ENCODE peak calls at places on chromosomes 12 and 14, in eight cellular contexts. C, F, D, K, M, T, N and J are unnamed samples.

GRCh38 chr14:88868558-88869159 is 44.2 kb downstream of the TTC8 start:
- DNase-seq in C (no peak), F (no peak), D (peak), K (no peak), M (peak), T (no peak), N (peak), J (no peak)

GRCh38 chr12:76329163-76329562 is 19.1 kb downstream of the BBS10 start:
- DNase-seq in C (no peak), F (no peak), D (peak), K (no peak), M (peak), T (no peak), N (peak), J (no peak)

GRCh38 chr12:111417784-111418593 is 12.3 kb downstream of the SH2B3 start:
- DNase-seq in C (no peak), F (no peak), D (no peak), K (no peak), M (no peak), T (no peak), N (no peak), J (no peak)

GRCh38 chr14:51996148-51996746 is 6.9 kb downstream of the RTRAF start:
- DNase-seq in C (no peak), F (no peak), D (peak), K (no peak), M (peak), T (no peak), N (peak), J (no peak)

GRCh38 chr12:49550853-49551252 is 12.0 kb downstream of the KCNH3 start:
- DNase-seq in C (no peak), F (peak), D (no peak), K (no peak), M (no peak), T (no peak), N (no peak), J (no peak)

GRCh38 chr12:132717531-132718387 is 7.1 kb downstream of the PGAM5 start:
- DNase-seq in C (no peak), F (peak), D (no peak), K (no peak), M (no peak), T (no peak), N (no peak), J (no peak)

GRCh38 chr14:67492538-67492937 is 4.0 kb upstream of the TMEM229B start:
- DNase-seq in C (no peak), F (no peak), D (no peak), K (no peak), M (no peak), T (no peak), N (no peak), J (no peak)

GRCh38 chr12:49689785-49690184 is 17.4 kb downstream of the FMNL3 start:
- DNase-seq in C (no peak), F (no peak), D (no peak), K (no peak), M (no peak), T (no peak), N (no peak), J (no peak)

GRCh38 chr14:100775831-100776591 is 49.3 kb downstream of the DLK1 start:
- DNase-seq in C (no peak), F (no peak), D (no peak), K (peak), M (no peak), T (no peak), N (peak), J (no peak)

GRCh38 chr12:50708619-50709018 is 55.3 kb upstream of the ATF1 start:
- DNase-seq in C (no peak), F (no peak), D (no peak), K (no peak), M (no peak), T (no peak), N (no peak), J (no peak)

GRCh38 chr14:59356783-59357182 is 108.4 kb downstream of the GPR135 start:
- DNase-seq in C (no peak), F (no peak), D (no peak), K (no peak), M (no peak), T (no peak), N (no peak), J (no peak)

GRCh38 chr14:88749139-88749538 is 43.6 kb downstream of the EML5 start:
- DNase-seq in C (no peak), F (no peak), D (no peak), K (no peak), M (no peak), T (no peak), N (peak), J (no peak)

DNA sequence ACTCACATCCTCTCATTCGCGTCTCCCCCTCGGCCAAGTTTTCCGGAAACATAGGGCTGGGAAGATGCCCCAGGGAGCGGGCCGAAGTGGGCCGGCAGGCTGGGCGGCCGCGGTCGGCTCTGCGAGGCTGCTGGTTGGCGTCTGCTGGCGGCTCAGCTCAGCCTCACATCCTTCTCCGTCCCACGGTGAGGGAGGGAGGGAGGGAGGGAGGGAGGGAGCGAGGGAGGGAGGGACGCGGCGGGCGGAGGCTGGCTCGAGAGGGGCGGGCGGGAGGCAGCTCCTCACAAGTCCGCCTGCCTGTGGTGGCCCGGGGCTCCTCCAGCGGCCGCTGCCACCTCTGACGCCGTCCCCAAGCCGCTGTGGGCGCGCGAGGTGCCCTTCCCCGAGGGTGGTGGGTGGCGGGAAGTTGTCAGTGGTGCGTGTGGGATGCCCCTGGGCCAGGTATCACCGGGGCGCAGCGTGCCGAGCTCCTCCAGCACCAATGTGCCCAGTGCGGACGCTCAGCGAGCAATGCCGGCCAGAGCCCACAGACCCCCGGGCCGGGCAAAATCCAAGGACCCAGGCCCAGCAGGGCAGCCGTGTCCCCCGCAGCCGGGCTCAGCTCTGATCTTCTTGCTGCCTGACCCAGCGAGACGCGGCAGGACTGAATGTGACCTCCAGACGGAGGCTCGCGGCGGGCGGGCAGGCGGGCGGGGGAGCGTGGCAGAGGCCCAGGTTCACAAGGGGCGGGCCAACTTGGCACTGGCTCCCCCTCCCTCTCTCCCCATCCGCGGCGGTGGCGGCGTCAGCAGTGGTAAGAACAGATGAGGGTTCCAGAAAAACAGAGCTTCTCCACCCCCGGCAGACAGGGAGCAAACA is 94.0 kb downstream of the RFLNA start:
- DNase-seq in C (peak), F (peak), D (peak), K (peak), M (peak), T (peak), N (peak), J (no peak)
- H3K4me3 ChIP-seq in C (peak), F (peak), D (peak), K (peak), M (peak), T (peak), N (peak), J (peak)

DNA sequence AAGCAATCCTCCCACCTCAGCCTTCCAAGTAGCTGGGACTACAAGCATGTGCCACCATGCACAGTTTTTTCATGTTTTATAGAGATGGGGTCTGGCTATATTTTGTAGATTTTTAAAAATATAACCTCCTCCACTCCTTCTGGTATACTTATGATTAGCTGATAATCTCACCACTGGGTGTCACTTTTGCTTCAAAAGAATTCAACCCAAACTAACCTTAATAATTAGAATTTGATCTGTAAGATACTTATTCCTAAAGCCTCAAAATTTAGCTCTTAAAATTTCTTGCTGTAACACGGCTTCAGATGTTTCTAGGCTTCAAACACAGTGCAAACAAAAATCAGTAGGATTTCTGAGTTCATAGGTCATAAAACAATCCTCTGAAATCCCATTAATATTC is 130.3 kb downstream of the CEP83 start:
- DNase-seq in C (no peak), F (no peak), D (no peak), K (no peak), M (no peak), T (no peak), N (no peak), J (no peak)
- TF ChIP-seq CTCF in C (no peak), F (no peak), D (no peak), K (no peak), M (peak), T (peak), N (no peak), J (peak)

GRCh38 chr12:25796523-25797000 is 161.9 kb upstream of the RASSF8 start:
- DNase-seq in C (no peak), F (no peak), D (peak), K (no peak), M (peak), T (no peak), N (peak), J (no peak)

GRCh38 chr12:25800101-25800500 is 158.4 kb upstream of the RASSF8 start:
- DNase-seq in C (no peak), F (no peak), D (peak), K (no peak), M (peak), T (no peak), N (peak), J (no peak)

GRCh38 chr12:25797335-25797863 is 161.1 kb upstream of the RASSF8 start:
- DNase-seq in C (no peak), F (no peak), D (no peak), K (no peak), M (no peak), T (no peak), N (no peak), J (no peak)

GRCh38 chr12:25794580-25794979 is 163.9 kb upstream of the RASSF8 start:
- DNase-seq in C (no peak), F (no peak), D (no peak), K (no peak), M (peak), T (no peak), N (peak), J (no peak)

GRCh38 chr12:25797949-25798348 is 160.5 kb upstream of the RASSF8 start:
- DNase-seq in C (no peak), F (no peak), D (no peak), K (no peak), M (no peak), T (no peak), N (no peak), J (no peak)
- H3K27ac ChIP-seq in C (no peak), F (no peak), D (no peak), K (no peak), M (no peak), T (no peak), N (no peak), J (no peak)

DNA sequence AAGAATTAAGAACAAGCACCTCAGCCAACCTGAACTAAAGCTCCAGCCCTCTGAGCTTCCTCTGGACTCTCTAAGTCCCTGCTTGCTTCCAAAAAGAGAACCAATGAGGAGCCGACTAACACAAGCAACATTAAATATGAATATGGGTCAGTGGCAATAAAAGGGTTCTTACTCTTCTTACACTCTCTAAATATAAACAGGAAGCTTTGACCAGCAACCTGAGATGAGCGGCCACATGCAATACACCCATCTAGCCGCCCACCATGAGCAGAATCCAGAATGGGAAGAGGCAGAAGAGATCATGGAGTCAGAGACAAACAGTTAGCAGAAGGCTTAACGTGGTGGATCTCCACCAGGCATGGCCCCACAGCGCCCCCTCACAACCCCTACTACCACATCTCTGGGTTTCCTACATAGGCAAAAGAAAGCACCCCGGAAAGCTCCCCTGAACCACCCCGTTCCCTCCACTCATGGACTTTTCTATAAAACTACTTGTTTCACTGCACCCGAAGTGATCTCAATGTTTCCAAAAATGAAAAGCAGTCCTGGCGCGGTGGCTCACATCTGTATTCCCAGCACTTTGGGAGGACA is 59.4 kb downstream of the TTC7B start:
- DNase-seq in C (no peak), F (no peak), D (no peak), K (no peak), M (no peak), T (no peak), N (no peak), J (no peak)
- H3K4me3 ChIP-seq in C (no peak), F (no peak), D (no peak), K (no peak), M (no peak), T (no peak), N (no peak), J (no peak)

DNA sequence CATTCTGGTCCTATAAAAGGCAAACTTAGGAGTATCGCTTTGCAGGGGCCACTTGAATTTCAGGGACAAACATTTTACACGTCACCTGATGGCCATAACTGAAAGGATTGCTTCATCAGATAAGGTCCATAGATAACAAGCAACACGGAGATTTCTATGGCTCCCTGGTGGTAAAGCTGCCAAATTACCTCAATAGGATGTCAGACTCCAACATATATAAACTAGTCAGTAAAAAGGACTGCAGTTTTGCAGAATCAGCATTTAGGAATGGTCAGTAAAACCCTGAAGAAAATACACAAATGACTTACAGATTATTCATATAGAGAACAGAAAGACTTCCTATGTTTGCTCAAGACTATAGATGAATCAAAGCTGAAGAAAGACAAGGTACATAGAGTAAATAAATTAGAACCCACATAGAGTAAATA is 66.1 kb upstream of the GRIP1 start:
- DNase-seq in C (no peak), F (no peak), D (no peak), K (no peak), M (no peak), T (no peak), N (no peak), J (no peak)
- TF ChIP-seq CTCF in C (no peak), F (no peak), D (no peak), K (no peak), M (no peak), T (no peak), N (no peak), J (no peak)

DNA sequence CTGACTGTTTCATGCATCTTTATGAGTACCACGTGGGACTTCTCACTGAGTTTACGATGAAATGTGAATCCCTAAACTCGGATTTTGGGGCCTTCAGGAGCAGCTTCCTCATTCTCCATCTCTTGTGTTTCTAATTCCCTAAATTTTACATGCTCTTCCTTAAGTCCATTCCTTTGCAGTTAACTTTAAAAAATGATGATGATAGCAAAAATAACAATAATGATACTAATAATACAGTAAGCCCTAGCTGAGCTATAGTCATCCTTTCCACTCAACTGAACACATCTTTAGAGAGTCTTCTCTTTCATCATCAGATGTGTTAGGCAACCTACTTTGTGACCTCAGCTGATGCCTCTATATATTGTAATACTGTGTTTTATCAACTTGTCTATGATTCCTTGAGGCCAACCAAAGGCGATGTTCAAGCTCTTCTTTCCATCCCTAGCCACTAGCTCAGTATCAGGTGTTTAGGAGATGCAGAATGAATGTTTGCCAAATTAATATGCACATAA is 1196.4 kb downstream of the VRK1 start:
- DNase-seq in C (no peak), F (no peak), D (no peak), K (no peak), M (no peak), T (no peak), N (no peak), J (no peak)
- H3K27ac ChIP-seq in C (no peak), F (no peak), D (no peak), K (no peak), M (no peak), T (no peak), N (no peak), J (no peak)

GRCh38 chr14:103091883-103092222 is 2.7 kb upstream of the EXOC3L4 start:
- DNase-seq in C (no peak), F (no peak), D (no peak), K (no peak), M (no peak), T (no peak), N (no peak), J (no peak)

GRCh38 chr14:103095210-103095778 is 769 bp downstream of the EXOC3L4 start:
- DNase-seq in C (no peak), F (peak), D (no peak), K (no peak), M (no peak), T (no peak), N (no peak), J (no peak)

GRCh38 chr14:103094406-103095209 is at the start of gene EXOC3L4:
- DNase-seq in C (no peak), F (peak), D (no peak), K (no peak), M (no peak), T (no peak), N (peak), J (no peak)

GRCh38 chr14:103096387-103096786 is 1.9 kb downstream of the EXOC3L4 start:
- DNase-seq in C (no peak), F (no peak), D (no peak), K (no peak), M (no peak), T (no peak), N (no peak), J (no peak)

DNA sequence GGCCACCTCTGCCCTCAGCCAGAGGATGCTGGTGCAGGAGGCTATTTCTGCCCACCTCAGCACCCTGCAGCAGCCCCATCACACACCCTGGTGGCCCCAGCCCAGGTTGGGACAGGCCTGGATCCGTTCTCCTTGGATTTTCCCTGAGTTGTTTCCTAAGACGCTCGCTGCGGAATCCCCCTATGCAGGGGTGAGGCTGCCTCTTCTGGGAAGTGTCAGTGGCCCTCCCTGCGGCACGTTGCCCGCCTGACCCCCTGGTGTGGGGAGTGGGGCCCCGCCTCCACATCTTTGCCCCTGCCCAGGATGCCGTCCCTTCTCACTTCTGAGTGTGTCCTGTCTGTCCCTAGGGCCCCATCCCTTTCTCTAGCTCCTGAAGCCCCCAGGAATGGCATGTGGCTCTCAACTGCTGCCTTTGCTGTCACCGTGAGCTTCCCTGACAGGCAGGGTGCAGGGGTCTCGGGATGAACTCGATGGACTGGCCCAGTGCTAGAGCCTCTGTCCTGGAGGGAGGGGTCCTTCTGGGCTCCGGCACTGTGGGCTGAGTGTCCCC is 594 bp upstream of the EXOC3L4 start:
- DNase-seq in C (no peak), F (peak), D (no peak), K (no peak), M (no peak), T (no peak), N (no peak), J (no peak)
- H3K4me3 ChIP-seq in C (no peak), F (no peak), D (no peak), K (peak), M (no peak), T (no peak), N (no peak), J (no peak)

GRCh38 chr12:17992002-17992656 is 97.9 kb downstream of the RERGL start:
- DNase-seq in C (no peak), F (no peak), D (peak), K (no peak), M (peak), T (no peak), N (peak), J (no peak)
- TF ChIP-seq CTCF in C (no peak), F (peak), D (peak), K (peak), M (peak), T (peak), N (peak), J (peak)

GRCh38 chr12:6430990-6431353 is 13.8 kb upstream of the CD27 start:
- DNase-seq in C (no peak), F (no peak), D (no peak), K (no peak), M (no peak), T (no peak), N (peak), J (peak)

GRCh38 chr12:6435941-6436715 is 8.6 kb upstream of the CD27 start:
- DNase-seq in C (no peak), F (no peak), D (no peak), K (peak), M (no peak), T (no peak), N (no peak), J (peak)

GRCh38 chr12:6434205-6435180 is 10.3 kb upstream of the CD27 start:
- DNase-seq in C (no peak), F (no peak), D (no peak), K (peak), M (no peak), T (no peak), N (no peak), J (peak)

GRCh38 chr12:6430124-6430989 is 14.4 kb upstream of the CD27 start:
- DNase-seq in C (peak), F (no peak), D (peak), K (peak), M (peak), T (peak), N (peak), J (peak)

GRCh38 chr12:6432991-6433390 is 11.8 kb upstream of the CD27 start:
- DNase-seq in C (no peak), F (no peak), D (no peak), K (no peak), M (no peak), T (no peak), N (no peak), J (no peak)
- H3K27ac ChIP-seq in C (no peak), F (no peak), D (no peak), K (no peak), M (no peak), T (no peak), N (no peak), J (no peak)